ENCODE peak calls at places on chromosomes 11 and 22, in four cellular contexts. F is HepG2, M is HCT116, O is MM.1S. W is an unnamed sample.
A peak's percentile ranks its signal among the peaks of the same experiment; 100 is the strongest.

GRCh38 chr11:106228996-106229395 is 151.5 kb downstream of the AASDHPPT start:
- DNase-seq in F (no peak), M (no peak), O (no peak), W (no peak)

GRCh38 chr11:83037877-83038276 is 33.8 kb downstream of the RAB30 start:
- DNase-seq in F (no peak), M (no peak), O (no peak), W (no peak)

GRCh38 chr22:50292643-50293440 is 14.6 kb downstream of the PLXNB2 start:
- DNase-seq in F (no peak), M (no peak), O (no peak), W (no peak)

GRCh38 chr11:120558754-120559431 is 47.3 kb downstream of the GRIK4 start:
- DNase-seq in F (no peak), M (no peak), O (no peak), W (no peak)

GRCh38 chr11:12811861-12812260 is 137.6 kb downstream of the TEAD1 start:
- DNase-seq in F (no peak), M (no peak), O (peak; percentile 71), W (no peak)

GRCh38 chr11:63564785-63565350 is 1.7 kb upstream of the PLAAT2 start:
- DNase-seq in F (no peak), M (no peak), O (no peak), W (no peak)

GRCh38 chr22:17597217-17597616 is 31.3 kb downstream of the ATP6V1E1 start:
- DNase-seq in F (no peak), M (no peak), O (no peak), W (no peak)

GRCh38 chr22:47088480-47089145 is 326.2 kb downstream of the TBC1D22A start:
- DNase-seq in F (no peak), M (no peak), O (no peak), W (no peak)

GRCh38 chr11:12088047-12088481 is 22.3 kb upstream of the MICAL2 start:
- DNase-seq in F (no peak), M (no peak), O (no peak), W (no peak)

GRCh38 chr11:134482865-134483264 is 70.8 kb upstream of the B3GAT1 start:
- DNase-seq in F (no peak), M (no peak), O (no peak), W (no peak)

GRCh38 chr11:132186699-132187098 is 816.3 kb downstream of the NTM start:
- DNase-seq in F (no peak), M (no peak), O (no peak), W (no peak)

GRCh38 chr11:12687216-12687623 is 13.0 kb downstream of the TEAD1 start:
- DNase-seq in F (no peak), M (no peak), O (no peak), W (no peak)

GRCh38 chr11:116910378-116910777 is 73.0 kb upstream of the APOA1 start:
- DNase-seq in F (no peak), M (no peak), O (no peak), W (no peak)

GRCh38 chr11:117505285-117505970 is 177.8 kb downstream of the CEP164 start:
- DNase-seq in F (no peak), M (no peak), O (no peak), W (no peak)

GRCh38 chr11:108609681-108610080 is 16.1 kb upstream of the EXPH5 start:
- DNase-seq in F (no peak), M (no peak), O (no peak), W (no peak)

GRCh38 chr11:10908215-10908990 is 50.5 kb upstream of the ZBED5 start:
- DNase-seq in F (no peak), M (no peak), O (no peak), W (no peak)

GRCh38 chr11:32374261-32374711 is 61.1 kb downstream of the WT1 start:
- DNase-seq in F (peak; percentile 62), M (peak; percentile 19), O (peak; percentile 75), W (no peak)

GRCh38 chr22:39947488-39948216 is 12.5 kb upstream of the TMA7B start:
- DNase-seq in F (no peak), M (no peak), O (no peak), W (no peak)

GRCh38 chr11:64918056-64918455 is 1.0 kb upstream of the ATG2A start:
- DNase-seq in F (peak; percentile 16), M (no peak), O (peak; percentile 50), W (peak; percentile 42)

GRCh38 chr22:24685804-24686203 is 82.8 kb downstream of the GGT1 start:
- DNase-seq in F (no peak), M (no peak), O (no peak), W (no peak)

GRCh38 chr11:125624756-125625213 is at the start of gene CHEK1:
- DNase-seq in F (no peak), M (no peak), O (no peak), W (no peak)

GRCh38 chr11:125625594-125626380 is 824 bp downstream of the CHEK1 start:
- DNase-seq in F (peak; percentile 82), M (peak; percentile 86), O (peak; percentile 92), W (peak; percentile 67)

GRCh38 chr11:125625225-125625593 is 246 bp downstream of the CHEK1 start:
- DNase-seq in F (no peak), M (no peak), O (no peak), W (no peak)

GRCh38 chr11:125627236-125627910 is 2.4 kb downstream of the CHEK1 start:
- DNase-seq in F (no peak), M (no peak), O (no peak), W (no peak)

DNA sequence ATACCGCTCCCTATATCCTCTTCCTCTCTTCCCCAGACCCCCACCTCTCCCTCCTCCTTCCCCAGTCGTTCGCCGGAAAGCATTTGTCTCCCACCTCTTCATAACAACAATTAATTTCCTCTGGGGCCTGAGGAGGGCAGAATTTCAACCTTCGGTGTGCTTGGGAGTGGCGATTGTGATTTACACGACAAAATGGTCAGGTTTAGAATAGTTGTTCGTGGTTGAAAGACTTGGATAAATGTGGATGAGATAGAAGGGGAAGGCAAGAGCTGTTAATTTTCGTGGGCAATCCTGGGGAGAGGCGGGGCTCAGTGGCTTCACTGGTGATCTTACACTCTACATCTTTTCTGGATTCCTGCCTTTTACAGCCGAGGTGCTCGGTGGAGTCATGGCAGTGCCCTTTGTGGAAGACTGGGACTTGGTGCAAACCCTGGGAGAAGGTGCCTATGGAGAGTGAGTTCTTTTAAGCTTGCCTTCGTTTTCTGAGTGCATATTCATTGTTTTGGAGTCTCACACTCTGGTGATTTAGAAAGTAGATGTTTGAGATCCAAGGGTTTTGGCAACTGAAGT is 1.5 kb downstream of the CHEK1 start:
- DNase-seq in F (peak; percentile 79), M (no peak), O (peak; percentile 67), W (peak; percentile 47)
- H3K9ac ChIP-seq in F (peak overlapping the region; percentile 85), M (peak overlapping the region; percentile 85), O (peak overlapping the region; percentile 80), W (peak overlapping the region; percentile 88)

DNA sequence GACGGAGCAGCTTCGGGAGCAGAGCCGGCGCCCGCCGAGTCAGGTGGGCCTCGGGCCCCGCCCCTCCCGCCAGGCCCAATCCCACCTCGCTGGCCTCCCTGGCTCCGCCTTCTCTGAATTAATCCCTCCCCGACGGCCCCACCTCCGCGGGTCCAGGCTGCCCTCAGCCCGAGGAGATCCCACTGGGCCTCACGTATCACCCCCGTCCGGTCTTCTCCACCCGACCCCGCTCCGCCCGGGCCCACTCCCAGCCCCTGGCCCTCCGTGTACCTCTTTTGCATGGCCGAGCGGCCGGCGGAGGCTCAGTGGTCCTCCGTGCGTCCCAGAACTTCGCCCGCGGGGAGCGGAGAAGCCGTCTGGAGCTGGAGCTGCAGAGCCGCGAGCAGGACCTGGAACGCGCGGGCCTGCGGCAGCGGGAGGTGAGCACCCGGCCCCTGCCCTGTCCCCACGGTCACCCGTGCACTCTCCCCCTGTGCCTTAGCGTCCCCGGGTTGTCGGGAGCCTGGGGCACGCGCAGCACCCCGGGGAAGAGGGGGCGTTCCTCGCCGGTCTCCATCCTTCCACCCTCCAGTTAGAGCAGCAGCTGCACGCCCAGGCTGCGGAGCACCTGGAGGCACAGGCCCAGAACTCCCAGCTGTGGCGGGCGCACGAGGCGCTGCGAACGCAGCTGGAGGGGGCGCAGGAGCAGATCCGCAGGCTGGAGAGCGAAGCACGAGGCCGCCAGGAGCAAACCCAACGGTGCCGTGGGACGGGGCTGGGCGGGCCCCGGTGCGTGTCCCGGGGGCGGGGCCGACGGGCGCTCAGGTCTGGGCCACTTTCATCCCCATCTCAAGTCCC is 2.2 kb upstream of the CD151 start:
- DNase-seq in F (peak; percentile 74), M (no peak), O (peak; percentile 48), W (no peak)
- TF ChIP-seq EZH2 in F (no peak), M (no peak), O (no peak), W (no peak)

GRCh38 chr11:129106788-129107187 is 85.3 kb downstream of the ARHGAP32 start:
- DNase-seq in F (no peak), M (no peak), O (no peak), W (no peak)

GRCh38 chr11:129102225-129102624 is 89.9 kb downstream of the ARHGAP32 start:
- DNase-seq in F (no peak), M (no peak), O (no peak), W (no peak)

GRCh38 chr11:129102756-129103155 is 89.4 kb downstream of the ARHGAP32 start:
- DNase-seq in F (no peak), M (no peak), O (no peak), W (no peak)
- H3K9me3 ChIP-seq in F (peaks cover 4% of the 10 kb centered on the region), M (peaks cover 4% of the 10 kb centered on the region), O (no peaks in the 10 kb centered on the region), W (no peaks in the 10 kb centered on the region)

GRCh38 chr11:47446833-47447232 is 2.1 kb downstream of the RAPSN start:
- DNase-seq in F (no peak), M (no peak), O (no peak), W (no peak)

GRCh38 chr11:47451436-47451835 is 2.5 kb upstream of the RAPSN start:
- DNase-seq in F (no peak), M (no peak), O (no peak), W (no peak)

GRCh38 chr11:47447906-47448305 is 1.0 kb downstream of the RAPSN start:
- DNase-seq in F (no peak), M (no peak), O (no peak), W (no peak)

GRCh38 chr11:47449541-47449940 is 605 bp upstream of the RAPSN start:
- DNase-seq in F (no peak), M (no peak), O (no peak), W (no peak)

DNA sequence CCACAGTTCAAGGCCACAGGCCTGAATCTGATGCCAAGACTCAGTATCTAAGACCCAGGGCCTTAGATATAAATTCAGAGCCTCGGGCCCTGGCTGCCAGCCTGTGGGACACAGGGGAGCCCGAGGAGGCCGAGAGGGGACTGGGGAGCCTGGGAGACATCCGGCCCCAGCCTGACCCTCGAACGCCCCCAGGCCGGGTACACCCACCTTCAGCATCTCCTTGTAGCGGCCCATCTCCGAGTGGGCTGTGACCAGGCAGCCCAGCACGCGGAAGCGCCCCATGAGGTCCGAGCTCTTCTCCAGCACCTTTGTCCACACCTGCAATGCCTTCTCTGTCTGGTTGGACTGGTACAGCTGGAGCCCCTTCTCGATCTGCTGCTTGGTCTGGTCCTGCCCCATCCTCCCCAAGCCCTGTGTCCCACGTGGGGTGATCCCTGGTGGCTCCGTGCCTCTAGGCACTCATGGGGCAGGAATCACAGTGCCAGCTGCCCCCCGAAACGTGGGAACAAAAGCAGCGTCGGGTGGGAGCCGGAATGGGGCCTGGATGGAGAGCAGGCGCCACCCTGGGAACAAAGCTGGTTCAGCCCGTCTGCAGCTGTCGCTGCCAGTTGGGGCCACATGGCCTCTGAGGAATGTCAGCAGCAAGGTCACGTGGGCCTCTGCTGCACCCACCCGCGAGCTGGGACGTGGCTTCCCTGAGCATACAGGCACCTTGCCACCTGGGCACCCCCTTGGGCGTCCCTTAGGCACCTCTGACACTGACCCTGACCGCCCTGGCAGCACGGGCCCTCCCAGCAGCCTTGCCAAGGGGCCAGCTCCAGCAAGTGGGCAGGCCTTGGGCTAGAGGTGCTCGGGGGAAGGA is at the start of gene RAPSN:
- DNase-seq in F (no peak), M (no peak), O (no peak), W (no peak)
- H3K9ac ChIP-seq in F (no peak within 1 kb of the TSS), M (no peak within 1 kb of the TSS), O (no peak within 1 kb of the TSS), W (no peak within 1 kb of the TSS)

GRCh38 chr11:72589802-72590761 is 84.1 kb downstream of the PDE2A start:
- DNase-seq in F (peak; percentile 48), M (no peak), O (peak; percentile 31), W (no peak)
- TF ChIP-seq EZH2 in F (no peak), M (no peak), O (no peak), W (no peak)

GRCh38 chr22:11066458-11067285 is 4461.3 kb upstream of the OR11H1 start:
- DNase-seq in F (no peak), M (no peak), O (no peak), W (no peak)
- H3K9me3 ChIP-seq in F (peaks cover 68% of the 10 kb centered on the region), M (peaks cover 32% of the 10 kb centered on the region), O (no peaks in the 10 kb centered on the region), W (no peaks in the 10 kb centered on the region)